ENCODE peak calls at places on chromosomes 13 and 19, in eight cellular contexts. A is tibial nerve, X is GM12891, I is A549, T is lower leg skin, Z is endothelial cell of umbilical vein, M is heart left ventricle, O is testis. V is an unnamed sample.

GRCh38 chr13:73938375-73939070 is 195.7 kb downstream of the KLF12 start:
- DNase-seq in O (no peak), M (no peak), T (no peak), A (no peak), Z (peak), X (no peak), I (peak), V (peak)

GRCh38 chr13:101271681-101272245 is 144.5 kb downstream of the NALCN start:
- DNase-seq in Z (no peak), M (no peak), I (no peak), O (no peak), A (no peak), T (no peak), X (no peak), V (no peak)

GRCh38 chr19:3671680-3672574 is 28.3 kb downstream of the PIP5K1C start:
- DNase-seq in M (peak), A (no peak), Z (peak), X (no peak), I (no peak), T (no peak), O (no peak), V (no peak)

GRCh38 chr19:13707901-13708300 is 56.4 kb upstream of the MRI1 start:
- DNase-seq in T (no peak), I (no peak), X (no peak), O (peak), M (no peak), A (no peak), Z (no peak), V (no peak)

GRCh38 chr19:670609-671075 is 5.5 kb upstream of the FSTL3 start:
- DNase-seq in A (no peak), M (no peak), X (no peak), O (no peak), T (no peak), I (peak), Z (no peak), V (no peak)

GRCh38 chr19:8451885-8452284 is 7.1 kb downstream of the HNRNPM start:
- DNase-seq in I (peak), M (no peak), T (no peak), A (no peak), O (no peak), Z (no peak), X (no peak), V (peak)

GRCh38 chr13:74074723-74075122 is 59.5 kb downstream of the KLF12 start:
- DNase-seq in X (no peak), O (no peak), T (no peak), I (no peak), M (no peak), Z (peak), A (no peak), V (no peak)

GRCh38 chr13:101986316-101986715 is 415.5 kb downstream of the FGF14 start:
- DNase-seq in Z (no peak), T (no peak), A (no peak), I (no peak), M (no peak), X (no peak), O (no peak), V (no peak)

GRCh38 chr13:110073982-110074381 is 233.0 kb downstream of the COL4A1 start:
- DNase-seq in M (no peak), X (no peak), Z (no peak), A (no peak), O (no peak), T (no peak), I (peak), V (no peak)

GRCh38 chr19:35433448-35433847 is 14.6 kb upstream of the FFAR2 start:
- DNase-seq in T (no peak), M (no peak), O (no peak), A (no peak), I (no peak), Z (no peak), X (no peak), V (no peak)

GRCh38 chr19:50266896-50267295 is 62.3 kb downstream of the KCNC3 start:
- DNase-seq in T (no peak), A (no peak), O (peak), I (no peak), M (no peak), Z (no peak), X (no peak), V (no peak)

GRCh38 chr13:109211616-109212015 is 574.8 kb downstream of the IRS2 start:
- DNase-seq in T (no peak), I (peak), M (no peak), Z (no peak), O (no peak), A (no peak), X (no peak), V (peak)

GRCh38 chr13:111031531-111031961 is 83.6 kb upstream of the ARHGEF7 start:
- DNase-seq in I (no peak), A (no peak), Z (no peak), T (no peak), X (no peak), M (no peak), O (no peak), V (peak)

GRCh38 chr13:74325106-74325505 is 190.9 kb upstream of the KLF12 start:
- DNase-seq in A (peak), X (no peak), M (peak), O (peak), T (no peak), I (peak), Z (peak), V (no peak)

GRCh38 chr13:48750588-48751383 is 97.1 kb downstream of the CYSLTR2 start:
- DNase-seq in X (no peak), I (no peak), Z (no peak), T (no peak), A (peak), M (peak), O (peak), V (no peak)

GRCh38 chr13:75870397-75870801 is 234.3 kb downstream of the LMO7 start:
- DNase-seq in Z (peak), M (no peak), I (peak), T (no peak), A (peak), O (no peak), X (no peak), V (no peak)

GRCh38 chr13:104086759-104087158 is 1020.5 kb upstream of the SLC10A2 start:
- DNase-seq in A (no peak), X (no peak), Z (no peak), M (no peak), O (no peak), T (no peak), I (no peak), V (no peak)

GRCh38 chr13:90757127-90757680 is 590.3 kb upstream of the MIR17HG start:
- DNase-seq in Z (no peak), A (no peak), O (no peak), X (no peak), I (no peak), M (no peak), T (no peak), V (no peak)

GRCh38 chr19:6224308-6224675 is 55.5 kb downstream of the MLLT1 start:
- DNase-seq in T (no peak), A (no peak), M (no peak), I (no peak), O (no peak), Z (no peak), X (no peak), V (no peak)

GRCh38 chr19:43774103-43774939 is 6.5 kb downstream of the KCNN4 start:
- DNase-seq in O (peak), A (peak), I (no peak), X (no peak), T (no peak), Z (peak), M (peak), V (no peak)

GRCh38 chr13:43391021-43391420 is 367.6 kb downstream of the DNAJC15 start:
- DNase-seq in I (no peak), M (no peak), O (no peak), Z (no peak), T (no peak), X (no peak), A (no peak), V (no peak)

GRCh38 chr19:33402421-33403220 is 29.1 kb downstream of the CEBPG start:
- DNase-seq in A (no peak), O (no peak), I (peak), M (no peak), X (peak), T (no peak), Z (no peak), V (no peak)

GRCh38 chr19:53365134-53365898 is at the start of gene ZNF525:
- DNase-seq in T (peak), O (peak), M (peak), Z (peak), I (peak), X (peak), A (peak), V (peak)

GRCh38 chr19:30666301-30666803 is 294.2 kb downstream of the ZNF536 start:
- DNase-seq in A (peak), T (peak), M (no peak), O (peak), X (peak), I (peak), Z (peak), V (peak)

GRCh38 chr13:73657821-73658540 is 476.2 kb downstream of the KLF12 start:
- DNase-seq in Z (no peak), O (peak), M (peak), I (no peak), A (peak), X (no peak), T (no peak), V (no peak)

GRCh38 chr19:12708641-12709040 is 12.2 kb upstream of the FBXW9 start:
- DNase-seq in O (no peak), Z (no peak), I (no peak), A (no peak), T (no peak), X (no peak), M (no peak), V (no peak)

GRCh38 chr13:20474515-20474914 is 51.1 kb downstream of the CRYL1 start:
- DNase-seq in X (no peak), Z (no peak), A (no peak), T (no peak), M (no peak), I (no peak), O (no peak), V (no peak)
- TF ChIP-seq POLR2A in X (no peak), Z (no peak), A (no peak), T (no peak), M (no peak), I (no peak), O (no peak), V (no peak)

GRCh38 chr13:44436589-44437337 is 63.1 kb downstream of the SERP2 start:
- DNase-seq in T (peak), M (peak), A (peak), I (peak), Z (peak), X (no peak), O (peak), V (peak)

GRCh38 chr13:44433863-44434262 is 60.2 kb downstream of the SERP2 start:
- DNase-seq in X (no peak), M (no peak), Z (no peak), O (no peak), T (no peak), I (no peak), A (no peak), V (no peak)

GRCh38 chr13:44434441-44435141 is 61.0 kb downstream of the SERP2 start:
- DNase-seq in T (peak), O (no peak), Z (no peak), A (no peak), I (no peak), M (no peak), X (no peak), V (no peak)

GRCh38 chr13:44437356-44438233 is 64.0 kb downstream of the SERP2 start:
- DNase-seq in O (no peak), T (no peak), Z (peak), A (no peak), I (peak), X (no peak), M (no peak), V (no peak)

GRCh38 chr13:44435142-44435982 is 61.7 kb downstream of the SERP2 start:
- DNase-seq in A (peak), O (peak), X (peak), I (peak), M (peak), T (peak), Z (peak), V (peak)
- TF ChIP-seq POLR2A in A (peak), O (peak), X (no peak), I (peak), M (peak), T (no peak), Z (no peak), V (peak)

GRCh38 chr19:38323276-38323675 is 3.6 kb downstream of the KCNK6 start:
- DNase-seq in I (no peak), O (no peak), X (no peak), Z (no peak), T (no peak), M (no peak), A (no peak), V (no peak)
- TF ChIP-seq POLR2A in I (no peak), O (no peak), X (no peak), Z (no peak), T (no peak), M (no peak), A (no peak), V (no peak)

GRCh38 chr13:113153810-113154748 is 4.4 kb upstream of the PROZ start:
- DNase-seq in I (peak), A (peak), Z (peak), T (peak), O (peak), X (peak), M (peak), V (peak)
- TF ChIP-seq POLR2A in I (peak), A (peak), Z (peak), T (no peak), O (no peak), X (no peak), M (peak), V (peak)

GRCh38 chr19:45469835-45470146 is 2.0 kb downstream of the FOSB start:
- DNase-seq in M (no peak), O (peak), A (no peak), T (no peak), Z (no peak), X (peak), I (no peak), V (peak)
- TF ChIP-seq POLR2A in M (peak), O (no peak), A (peak), T (no peak), Z (no peak), X (no peak), I (no peak), V (no peak)

GRCh38 chr13:98575876-98576214 is 1.1 kb downstream of the STK24 start:
- DNase-seq in O (no peak), T (no peak), Z (no peak), X (no peak), I (no peak), A (no peak), M (no peak), V (no peak)

GRCh38 chr13:98576215-98576945 is 527 bp downstream of the STK24 start:
- DNase-seq in Z (peak), T (peak), I (peak), X (peak), A (peak), O (peak), M (peak), V (no peak)

GRCh38 chr13:98570929-98571372 is 6.0 kb downstream of the STK24 start:
- DNase-seq in Z (peak), I (no peak), O (peak), M (no peak), X (peak), A (no peak), T (peak), V (peak)

GRCh38 chr13:98575009-98575866 is 1.7 kb downstream of the STK24 start:
- DNase-seq in Z (peak), X (no peak), T (no peak), I (no peak), O (no peak), A (no peak), M (no peak), V (no peak)

GRCh38 chr13:98571955-98572662 is 4.8 kb downstream of the STK24 start:
- DNase-seq in A (no peak), T (no peak), O (no peak), M (no peak), X (no peak), I (no peak), Z (peak), V (no peak)
- TF ChIP-seq POLR2A in A (no peak), T (no peak), O (no peak), M (no peak), X (no peak), I (no peak), Z (no peak), V (no peak)

DNA sequence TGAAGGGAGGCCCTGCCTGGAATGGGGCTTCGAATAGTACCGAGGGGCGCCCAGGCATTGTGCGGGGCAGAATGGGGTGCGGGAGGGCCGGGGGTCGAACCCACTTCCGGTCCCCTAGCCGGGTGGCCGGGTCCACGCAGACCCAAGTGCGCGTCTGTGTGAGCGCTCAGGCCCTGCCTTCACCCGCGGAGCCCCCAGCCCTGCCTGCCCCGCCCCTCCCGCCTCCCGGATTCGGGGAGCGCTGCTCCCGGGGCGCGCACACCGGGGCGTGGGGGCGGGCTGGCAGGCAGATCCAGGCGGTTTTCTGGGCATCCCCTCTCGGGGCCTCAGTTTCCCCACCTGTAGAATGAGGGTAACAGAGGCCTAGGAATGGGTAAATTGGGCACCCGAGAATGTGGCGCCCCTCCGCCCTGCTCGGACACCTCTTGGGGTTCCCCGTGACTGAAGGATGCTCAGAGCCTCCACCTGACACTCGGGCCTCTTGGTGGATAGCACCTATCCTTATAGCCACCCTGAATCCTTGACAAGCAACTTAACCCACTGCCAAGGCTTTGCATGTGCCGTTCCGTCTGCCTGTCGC is 682 bp downstream of the PIK3R2 start:
- DNase-seq in Z (no peak), I (no peak), O (no peak), M (peak), T (no peak), X (no peak), A (no peak), V (no peak)
- TF ChIP-seq POLR2A in Z (no peak), I (no peak), O (no peak), M (no peak), T (no peak), X (no peak), A (no peak), V (no peak)

V was measured in H54.